ENCODE peak calls at places on chromosomes 7 and 10, in five cellular contexts. Z, Q, W, A and R are unnamed samples.

GRCh38 chr10:11863353-11864105 is 40.4 kb downstream of the PROSER2 start:
- DNase-seq in A (no peak), Z (peak), W (peak), Q (peak), R (no peak)

GRCh38 chr10:119333146-119333792 is 125.9 kb downstream of the GRK5 start:
- DNase-seq in Q (peak), W (peak), Z (no peak), A (no peak), R (no peak)

GRCh38 chr7:51054231-51054630 is 262.4 kb downstream of the COBL start:
- DNase-seq in Q (no peak), Z (no peak), W (no peak), A (no peak), R (no peak)

GRCh38 chr10:108388716-108389115 is 1224.2 kb upstream of the SORCS1 start:
- DNase-seq in Q (no peak), A (no peak), Z (no peak), W (no peak), R (no peak)

GRCh38 chr7:110119883-110120581 is 970.9 kb upstream of the LRRN3 start:
- DNase-seq in Z (no peak), A (peak), Q (no peak), W (no peak), R (no peak)

GRCh38 chr7:131293018-131293417 is 34.7 kb upstream of the MKLN1 start:
- DNase-seq in Z (no peak), Q (no peak), A (peak), W (no peak), R (no peak)

GRCh38 chr7:66899552-66900280 is 21.3 kb upstream of the TMEM248 start:
- DNase-seq in W (no peak), A (no peak), Q (no peak), Z (no peak), R (no peak)

GRCh38 chr10:97138174-97138573 is 47.6 kb downstream of the SLIT1 start:
- DNase-seq in Q (no peak), Z (no peak), W (no peak), A (peak), R (no peak)

GRCh38 chr7:20795881-20796280 is 9.2 kb upstream of the SP8 start:
- DNase-seq in Q (no peak), W (no peak), Z (no peak), A (no peak), R (no peak)

GRCh38 chr7:130371059-130371458 is 9.2 kb upstream of the CPA1 start:
- DNase-seq in Q (no peak), W (no peak), Z (no peak), A (no peak), R (no peak)

GRCh38 chr7:18212788-18213187 is 185.1 kb upstream of the PRPS1L1 start:
- DNase-seq in W (no peak), A (no peak), Q (no peak), Z (no peak), R (no peak)

GRCh38 chr7:47578581-47579270 is 3.2 kb downstream of the TNS3 start:
- DNase-seq in Z (no peak), A (no peak), W (no peak), Q (no peak), R (no peak)

GRCh38 chr10:74079914-74080590 is 70.6 kb downstream of the AP3M1 start:
- DNase-seq in A (peak), Q (no peak), Z (no peak), W (no peak), R (no peak)

GRCh38 chr7:42014625-42015412 is 222.2 kb downstream of the GLI3 start:
- DNase-seq in Q (no peak), W (peak), A (peak), Z (no peak), R (peak)

GRCh38 chr7:137695942-137696341 is 150.8 kb downstream of the DGKI start:
- DNase-seq in W (no peak), Q (no peak), A (no peak), Z (no peak), R (no peak)

GRCh38 chr7:143416565-143417149 is 8.0 kb upstream of the EPHA1 start:
- DNase-seq in W (no peak), Z (no peak), A (peak), Q (no peak), R (no peak)

GRCh38 chr7:11212816-11213215 is 239.1 kb downstream of the PHF14 start:
- DNase-seq in Z (no peak), Q (no peak), W (no peak), A (no peak), R (no peak)

GRCh38 chr7:35817930-35818329 is 17.1 kb downstream of the SEPTIN7 start:
- DNase-seq in Z (no peak), A (no peak), Q (no peak), W (no peak), R (no peak)

GRCh38 chr10:33038672-33039071 is 80.6 kb upstream of the ITGB1 start:
- DNase-seq in Q (no peak), A (no peak), Z (no peak), W (no peak), R (no peak)

GRCh38 chr10:129332476-129332875 is 134.6 kb upstream of the MGMT start:
- DNase-seq in Q (no peak), Z (no peak), A (no peak), W (no peak), R (no peak)

GRCh38 chr10:132447446-132448247 is 50.6 kb downstream of the PWWP2B start:
- DNase-seq in Q (peak), Z (no peak), W (peak), A (peak), R (no peak)

GRCh38 chr10:48661441-48661840 is 23.2 kb upstream of the WDFY4 start:
- DNase-seq in A (no peak), W (no peak), Q (no peak), Z (no peak), R (no peak)